ENCODE peak calls at places on chromosomes 2 and 18, in seven cellular contexts. B, P, J, W, V, A and L are unnamed samples.

GRCh38 chr2:124838426-124838825 is 813.3 kb downstream of the CNTNAP5 start:
- DNase-seq in P (no peak), W (no peak), V (no peak), J (no peak), B (no peak), A (no peak), L (no peak)

GRCh38 chr2:27123302-27124150 is at the start of gene ABHD1:
- DNase-seq in J (peak; percentile 67), W (peak; percentile 74), B (peak; percentile 48), A (no peak), V (peak; percentile 82), P (peak; percentile 85), L (peak; percentile 55)

GRCh38 chr2:173109253-173110188 is 33.9 kb downstream of the MAP3K20 start:
- DNase-seq in W (no peak), J (no peak), P (no peak), A (peak; percentile 93), V (no peak), B (no peak), L (peak; percentile 56)

GRCh38 chr2:239227111-239227581 is 173.7 kb downstream of the HDAC4 start:
- DNase-seq in V (peak; percentile 61), A (no peak), P (peak; percentile 36), B (no peak), W (no peak), J (no peak), L (no peak)

GRCh38 chr2:46780801-46781445 is 134.7 kb downstream of the MCFD2 start:
- DNase-seq in W (no peak), A (peak; percentile 90), B (no peak), V (no peak), P (no peak), J (no peak), L (peak; percentile 72)

GRCh38 chr2:225995788-225996476 is 596.4 kb downstream of the NYAP2 start:
- DNase-seq in P (no peak), W (no peak), V (no peak), J (no peak), A (peak; percentile 72), B (no peak), L (peak; percentile 83)

GRCh38 chr2:227406177-227407031 is 18.7 kb upstream of the SCYGR1 start:
- DNase-seq in A (peak; percentile 98), P (peak; percentile 46), B (peak; percentile 96), V (no peak), J (peak; percentile 77), W (peak; percentile 83), L (peak; percentile 90)

GRCh38 chr2:138147796-138148195 is 183.5 kb downstream of the HNMT start:
- DNase-seq in J (no peak), P (no peak), A (no peak), V (no peak), W (no peak), B (no peak), L (no peak)

GRCh38 chr2:88038263-88039105 is 17.1 kb downstream of the KRCC1 start:
- DNase-seq in B (peak; percentile 28), A (peak; percentile 89), W (no peak), J (no peak), P (no peak), V (no peak), L (peak; percentile 90)

GRCh38 chr2:6337123-6337830 is 528.4 kb downstream of the CMPK2 start:
- DNase-seq in W (no peak), J (no peak), V (no peak), P (no peak), A (no peak), B (no peak), L (no peak)

GRCh38 chr2:45554073-45554742 is 56.9 kb downstream of the SRBD1 start:
- DNase-seq in B (no peak), A (peak; percentile 48), J (no peak), P (no peak), W (no peak), V (no peak), L (peak; percentile 32)

GRCh38 chr2:236853558-236853957 is 232.1 kb upstream of the COPS8 start:
- DNase-seq in B (no peak), P (no peak), A (no peak), W (no peak), V (no peak), J (no peak), L (no peak)

GRCh38 chr2:181461056-181461630 is 4.0 kb downstream of the ITGA4 start:
- DNase-seq in V (no peak), J (no peak), A (no peak), B (no peak), P (no peak), W (no peak), L (no peak)

GRCh38 chr2:166764216-166764615 is 124.1 kb upstream of the XIRP2 start:
- DNase-seq in V (no peak), W (no peak), J (no peak), B (no peak), A (no peak), P (no peak), L (no peak)

GRCh38 chr2:165469417-165469816 is at the start of gene CSRNP3:
- DNase-seq in B (peak; percentile 33), P (peak; percentile 26), W (peak; percentile 83), A (peak; percentile 65), V (no peak), J (peak; percentile 70), L (peak; percentile 69)

GRCh38 chr2:11292464-11293255 is 51.8 kb downstream of the ROCK2 start:
- DNase-seq in W (no peak), J (no peak), B (peak; percentile 93), P (no peak), V (no peak), A (peak; percentile 75), L (peak; percentile 48)

GRCh38 chr18:64271264-64271663 is 122.4 kb upstream of the LINC00305 start:
- DNase-seq in W (no peak), B (peak; percentile 11), P (peak; percentile 42), V (no peak), J (no peak), A (no peak), L (no peak)

GRCh38 chr2:109386004-109386695 is 227.6 kb downstream of the SEPTIN10 start:
- DNase-seq in W (no peak), V (no peak), J (no peak), A (no peak), B (no peak), P (no peak), L (no peak)

GRCh38 chr2:23425886-23426283 is 40.9 kb downstream of the KLHL29 start:
- DNase-seq in V (no peak), P (no peak), W (no peak), A (peak; percentile 86), J (no peak), B (no peak), L (no peak)

GRCh38 chr18:62332437-62332816 is 7.3 kb downstream of the TNFRSF11A start:
- DNase-seq in P (no peak), V (no peak), B (peak; percentile 35), A (no peak), W (no peak), J (no peak), L (no peak)

GRCh38 chr18:59005266-59005665 is 134.4 kb upstream of the SEC11C start:
- DNase-seq in J (no peak), W (no peak), A (peak; percentile 79), B (peak; percentile 30), V (no peak), P (no peak), L (peak; percentile 56)

GRCh38 chr2:55013936-55014335 is 36.3 kb downstream of the RTN4 start:
- DNase-seq in B (no peak), V (no peak), A (no peak), J (no peak), W (no peak), P (no peak), L (no peak)
- TF ChIP-seq CTCF in B (no peak), V (no peak), A (no peak), J (no peak), W (no peak), P (peak; percentile 55), L (no peak)

DNA sequence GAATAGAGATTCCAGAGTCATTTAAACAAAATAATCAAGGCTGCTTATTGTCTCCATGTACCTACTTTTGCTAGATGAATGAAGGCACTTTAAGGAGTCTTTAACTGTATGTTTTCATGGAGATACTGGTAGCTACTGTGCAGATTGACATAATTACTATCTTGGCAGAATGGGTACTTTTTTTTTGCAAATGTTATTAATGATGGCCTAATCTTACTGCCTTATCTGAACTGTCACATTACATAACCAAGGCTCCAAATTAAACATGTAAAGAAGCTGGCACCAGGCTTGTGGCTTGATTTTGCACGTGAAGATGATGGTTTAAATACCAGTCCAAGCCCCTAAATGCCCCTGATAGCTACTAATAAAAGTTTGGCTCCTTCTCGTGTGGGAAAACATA is 4.0 kb downstream of the TRIB2 start:
- DNase-seq in P (no peak), A (peak; percentile 28), J (no peak), B (no peak), V (no peak), W (no peak), L (no peak)
- H3K4me3 ChIP-seq in P (peak overlapping the region; percentile 68), A (peak overlapping the region; percentile 93), J (no peak overlapping the region), B (no peak overlapping the region), V (no peak overlapping the region), W (no peak overlapping the region), L (peak overlapping the region; percentile 76)

DNA sequence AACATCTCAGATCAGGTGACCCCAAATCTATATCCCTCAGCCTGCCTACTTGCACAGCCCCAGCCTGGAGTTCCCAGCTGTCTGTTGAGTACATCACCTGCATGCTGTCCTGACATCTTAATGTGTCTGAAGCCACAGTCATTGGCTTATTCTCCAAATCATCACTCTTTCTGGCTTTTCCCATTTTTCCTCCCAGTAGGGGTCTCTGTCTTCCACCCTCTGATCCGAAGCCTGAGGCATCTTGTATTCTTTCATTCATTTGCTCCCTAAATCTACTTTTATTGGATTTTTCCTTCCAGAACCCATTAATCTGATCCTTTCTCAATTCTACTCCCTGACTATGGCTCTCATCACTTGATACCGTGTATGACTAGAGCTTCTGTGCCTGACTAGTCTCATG is 332.9 kb upstream of the DCC start:
- DNase-seq in W (no peak), P (no peak), B (no peak), A (no peak), V (no peak), J (no peak), L (no peak)
- TF ChIP-seq CTCF in W (no peak), P (no peak), B (no peak), A (no peak), V (no peak), J (no peak), L (no peak)

GRCh38 chr18:34977787-34978532 is 63.3 kb upstream of the MAPRE2 start:
- DNase-seq in B (peak; percentile 34), J (peak; percentile 55), V (peak; percentile 74), A (peak; percentile 28), P (peak; percentile 74), W (peak; percentile 82), L (peak; percentile 51)

GRCh38 chr18:34978953-34979608 is 62.1 kb upstream of the MAPRE2 start:
- DNase-seq in B (peak; percentile 99), P (peak; percentile 68), A (peak; percentile 96), W (peak; percentile 77), J (peak; percentile 64), V (no peak), L (peak; percentile 95)

GRCh38 chr18:34976899-34977786 is 64.1 kb upstream of the MAPRE2 start:
- DNase-seq in V (peak; percentile 94), B (peak; percentile 55), W (peak; percentile 95), A (peak; percentile 48), P (peak; percentile 89), J (peak; percentile 73), L (peak; percentile 71)

GRCh38 chr18:34976534-34976898 is 64.7 kb upstream of the MAPRE2 start:
- DNase-seq in P (no peak), B (no peak), W (no peak), V (no peak), J (no peak), A (no peak), L (no peak)

GRCh38 chr18:34978533-34978893 is 62.7 kb upstream of the MAPRE2 start:
- DNase-seq in W (no peak), V (no peak), A (no peak), J (no peak), B (no peak), P (no peak), L (no peak)
- H3K4me3 ChIP-seq in W (peak overlapping the region; percentile 70), V (peak overlapping the region; percentile 96), A (peak overlapping the region; percentile 90), J (peak overlapping the region; percentile 45), B (peak overlapping the region; percentile 82), P (peak overlapping the region; percentile 65), L (peak overlapping the region; percentile 67)

GRCh38 chr2:20050712-20051517 is 513 bp downstream of the LAPTM4A start:
- DNase-seq in J (peak; percentile 56), B (peak; percentile 75), V (no peak), W (peak; percentile 77), A (peak; percentile 79), P (peak; percentile 53), L (peak; percentile 82)
- TF ChIP-seq CTCF in J (no peak), B (no peak), V (no peak), W (no peak), A (peak; percentile 22), P (peak; percentile 22), L (peak; percentile 20)